ENCODE peak calls at places on chromosome X, in five cellular contexts. One of them, this sample, is unnamed.

GRCh38 chrX:153669174-153669890 is 4.3 kb downstream of the PNCK start:
- DNase-seq in M059J: no peak
- DNase-seq in EL: no peak
- DNase-seq in germinal center: peak
- DNase-seq in transverse colon: no peak
- DNase-seq in this sample: peak

GRCh38 chrX:132564026-132564425 is 75.2 kb upstream of the MBNL3 start:
- DNase-seq in M059J: peak
- DNase-seq in EL: no peak
- DNase-seq in germinal center: no peak
- DNase-seq in transverse colon: no peak
- DNase-seq in this sample: peak

GRCh38 chrX:106415276-106415895 is 196.4 kb upstream of the RADX start:
- DNase-seq in M059J: peak
- DNase-seq in EL: peak
- DNase-seq in germinal center: peak
- DNase-seq in transverse colon: no peak
- DNase-seq in this sample: no peak

GRCh38 chrX:72169008-72169728 is 12.4 kb upstream of the PIN4 start:
- DNase-seq in M059J: peak
- DNase-seq in EL: peak
- DNase-seq in germinal center: no peak
- DNase-seq in transverse colon: no peak
- DNase-seq in this sample: peak

GRCh38 chrX:29431895-29432294 is 783.5 kb upstream of the MAGEB2 start:
- DNase-seq in M059J: peak
- DNase-seq in EL: no peak
- DNase-seq in germinal center: no peak
- DNase-seq in transverse colon: no peak
- DNase-seq in this sample: no peak

GRCh38 chrX:42714981-42715688 is 62.8 kb downstream of the PPP1R2C start:
- DNase-seq in M059J: peak
- DNase-seq in EL: no peak
- DNase-seq in germinal center: peak
- DNase-seq in transverse colon: peak
- DNase-seq in this sample: peak

GRCh38 chrX:154310991-154311541 is 15.5 kb downstream of the TKTL1 start:
- DNase-seq in M059J: peak
- DNase-seq in EL: peak
- DNase-seq in germinal center: no peak
- DNase-seq in transverse colon: no peak
- DNase-seq in this sample: no peak

GRCh38 chrX:128818690-128819089 is 704.6 kb downstream of the SMARCA1 start:
- DNase-seq in M059J: no peak
- DNase-seq in EL: no peak
- DNase-seq in germinal center: no peak
- DNase-seq in transverse colon: no peak
- DNase-seq in this sample: no peak

GRCh38 chrX:39725928-39726619 is 371.7 kb downstream of the BCOR start:
- DNase-seq in M059J: peak
- DNase-seq in EL: peak
- DNase-seq in germinal center: no peak
- DNase-seq in transverse colon: no peak
- DNase-seq in this sample: peak

GRCh38 chrX:15751160-15751819 is 13.2 kb downstream of the CA5B start:
- DNase-seq in M059J: peak
- DNase-seq in EL: peak
- DNase-seq in germinal center: no peak
- DNase-seq in transverse colon: no peak
- DNase-seq in this sample: peak

GRCh38 chrX:104435249-104435648 is 130.8 kb upstream of the IL1RAPL2 start:
- DNase-seq in M059J: no peak
- DNase-seq in EL: no peak
- DNase-seq in germinal center: no peak
- DNase-seq in transverse colon: no peak
- DNase-seq in this sample: no peak

GRCh38 chrX:119684916-119685224 is 8.1 kb downstream of the SEPTIN6 start:
- DNase-seq in M059J: no peak
- DNase-seq in EL: no peak
- DNase-seq in germinal center: no peak
- DNase-seq in transverse colon: no peak
- DNase-seq in this sample: no peak

GRCh38 chrX:153468008-153468580 is 2.3 kb downstream of the HAUS7 start:
- DNase-seq in M059J: no peak
- DNase-seq in EL: no peak
- DNase-seq in germinal center: no peak
- DNase-seq in transverse colon: no peak
- DNase-seq in this sample: no peak

GRCh38 chrX:18899796-18900380 is 84.0 kb downstream of the PHKA2 start:
- DNase-seq in M059J: peak
- DNase-seq in EL: no peak
- DNase-seq in germinal center: no peak
- DNase-seq in transverse colon: no peak
- DNase-seq in this sample: no peak

GRCh38 chrX:115233497-115234219 is at the start of gene LRCH2:
- DNase-seq in M059J: peak
- DNase-seq in EL: peak
- DNase-seq in germinal center: no peak
- DNase-seq in transverse colon: no peak
- DNase-seq in this sample: no peak

This sample was measured in A172.